ENCODE peak calls at places on chromosome 9, in five cellular contexts. U is SW480; S is CD8-positive, alpha-beta memory T cell; M is stimulated activated CD4-positive, alpha-beta T cell treated with anti-CD3 and anti-CD28 coated beads, Interleukin-12 subunit alpha, Interleukin-12 subunit beta, amount 100 ng/mL, for 48 hours; L is H54. E is an unnamed sample.

GRCh38 chr9:93813687-93814560 is 141.2 kb downstream of the BARX1 start:
- DNase-seq in U (no peak), S (no peak), M (no peak), L (peak), E (no peak)

GRCh38 chr9:97895695-97896332 is 26.5 kb downstream of the TRMO start:
- DNase-seq in U (peak), S (no peak), M (no peak), L (peak), E (peak)

GRCh38 chr9:129561594-129562281 is 59.2 kb downstream of the C9orf50 start:
- DNase-seq in U (no peak), S (no peak), M (no peak), L (no peak), E (no peak)

GRCh38 chr9:132242621-132243155 is 80.8 kb downstream of the NTNG2 start:
- DNase-seq in U (no peak), S (no peak), M (no peak), L (no peak), E (no peak)

GRCh38 chr9:123033352-123033751 is at the start of gene GPR21:
- DNase-seq in U (no peak), S (no peak), M (no peak), L (no peak), E (no peak)

GRCh38 chr9:69976165-69976564 is 67.5 kb upstream of the MAMDC2 start:
- DNase-seq in U (peak), S (no peak), M (no peak), L (peak), E (no peak)

GRCh38 chr9:84304166-84304565 is 36.4 kb downstream of the SLC28A3 start:
- DNase-seq in U (no peak), S (no peak), M (no peak), L (no peak), E (no peak)

GRCh38 chr9:129312731-129313130 is 134.7 kb upstream of the IER5L start:
- DNase-seq in U (no peak), S (no peak), M (no peak), L (no peak), E (no peak)

GRCh38 chr9:18825775-18826174 is 207.2 kb downstream of the SAXO1 start:
- DNase-seq in U (no peak), S (no peak), M (no peak), L (no peak), E (no peak)

GRCh38 chr9:123354806-123355508 is 1.0 kb upstream of the CRB2 start:
- DNase-seq in U (no peak), S (no peak), M (no peak), L (no peak), E (no peak)

GRCh38 chr9:104091028-104091590 is 3.0 kb upstream of the SMC2 start:
- DNase-seq in U (no peak), S (no peak), M (no peak), L (no peak), E (no peak)

GRCh38 chr9:106528158-106528557 is 334.8 kb upstream of the ZNF462 start:
- DNase-seq in U (no peak), S (no peak), M (no peak), L (no peak), E (no peak)

GRCh38 chr9:128081052-128081451 is 13.0 kb downstream of the SLC25A25 start:
- DNase-seq in U (no peak), S (no peak), M (no peak), L (peak), E (peak)

GRCh38 chr9:92032891-92033290 is 82.3 kb downstream of the SPTLC1 start:
- DNase-seq in U (no peak), S (no peak), M (no peak), L (no peak), E (no peak)

GRCh38 chr9:99666571-99666970 is 155.1 kb upstream of the NR4A3 start:
- DNase-seq in U (no peak), S (no peak), M (no peak), L (no peak), E (peak)

GRCh38 chr9:74463825-74464224 is 33.3 kb upstream of the RORB start:
- DNase-seq in U (no peak), S (no peak), M (no peak), L (no peak), E (no peak)

GRCh38 chr9:114059047-114059803 is 18.9 kb downstream of the AMBP start:
- DNase-seq in U (no peak), S (no peak), M (no peak), L (no peak), E (no peak)

GRCh38 chr9:86035827-86036440 is 63.4 kb downstream of the GOLM1 start:
- DNase-seq in U (no peak), S (no peak), M (no peak), L (no peak), E (no peak)

GRCh38 chr9:78713746-78714405 is 417.0 kb downstream of the PSAT1 start:
- DNase-seq in U (no peak), S (no peak), M (no peak), L (no peak), E (no peak)

GRCh38 chr9:120014751-120015235 is 565.2 kb downstream of the CDK5RAP2 start:
- DNase-seq in U (no peak), S (no peak), M (no peak), L (no peak), E (no peak)

GRCh38 chr9:35470894-35471293 is 19.0 kb upstream of the RUSC2 start:
- DNase-seq in U (no peak), S (no peak), M (no peak), L (no peak), E (no peak)

GRCh38 chr9:87725356-87725899 is 491 bp upstream of the CTSL start:
- DNase-seq in U (no peak), S (no peak), M (no peak), L (no peak), E (no peak)

GRCh38 chr9:100473271-100474081 is 527 bp downstream of the TMEFF1 start:
- DNase-seq in U (peak), S (no peak), M (peak), L (peak), E (peak)

E was measured in GM12865.